ENCODE peak calls at places on chromosomes 13 and 19, in six cellular contexts. M is H1, T is body of pancreas, Y is transverse colon, O is IMR-90, X is tibial nerve. G is an unnamed sample. For H3K27me3, the result is how much of the 10 kb centered on the place peaks cover.

GRCh38 chr19:35551091-35551810 is 5.8 kb downstream of the TMEM147 start:
- DNase-seq in M (no peak), Y (no peak), X (no peak), O (no peak), T (no peak), G (no peak)

GRCh38 chr13:69935043-69935442 is 172.6 kb upstream of the ATXN8OS start:
- DNase-seq in M (no peak), X (no peak), Y (no peak), O (no peak), T (no peak), G (no peak)

GRCh38 chr19:3118232-3119070 is 17.4 kb upstream of the GNA15 start:
- DNase-seq in O (no peak), Y (no peak), M (no peak), X (no peak), T (no peak), G (no peak)

GRCh38 chr13:19845758-19846157 is 17.7 kb downstream of the ZMYM5 start:
- DNase-seq in Y (no peak), X (no peak), O (peak), M (no peak), T (no peak), G (no peak)

GRCh38 chr13:63167699-63168337 is 1752.2 kb upstream of the PCDH20 start:
- DNase-seq in X (no peak), O (no peak), T (no peak), M (no peak), Y (no peak), G (no peak)

GRCh38 chr13:29513981-29514719 is 81.3 kb downstream of the SLC7A1 start:
- DNase-seq in Y (no peak), M (no peak), T (no peak), X (no peak), O (no peak), G (no peak)

GRCh38 chr19:35204799-35205732 is 23.5 kb downstream of the FAM187B start:
- DNase-seq in X (no peak), M (no peak), Y (peak), T (no peak), O (no peak), G (no peak)

GRCh38 chr19:16497837-16498236 is 1.6 kb downstream of the C19orf44 start:
- DNase-seq in Y (no peak), M (no peak), X (no peak), O (no peak), T (no peak), G (no peak)

GRCh38 chr19:6743714-6744380 is 4.4 kb downstream of the TRIP10 start:
- DNase-seq in X (no peak), O (peak), M (no peak), T (no peak), Y (peak), G (no peak)

GRCh38 chr19:43432866-43433673 is 18.4 kb downstream of the TEX101 start:
- DNase-seq in X (no peak), Y (peak), M (peak), O (peak), T (peak), G (peak)

GRCh38 chr19:38736413-38737280 is 7.6 kb downstream of the CAPN12 start:
- DNase-seq in Y (peak), M (peak), O (no peak), T (peak), X (no peak), G (peak)

GRCh38 chr19:11364296-11364904 is 9.2 kb downstream of the PLPPR2 start:
- DNase-seq in Y (no peak), O (no peak), X (no peak), T (no peak), M (no peak), G (no peak)

GRCh38 chr13:113802761-113803160 is 43.7 kb downstream of the TMEM255B start:
- DNase-seq in O (no peak), X (no peak), T (no peak), M (no peak), Y (no peak), G (no peak)

GRCh38 chr13:33761744-33762143 is 56.2 kb upstream of the RFC3 start:
- DNase-seq in X (no peak), O (no peak), T (peak), Y (no peak), M (no peak), G (no peak)

GRCh38 chr13:30698023-30698422 is 37.3 kb upstream of the ALOX5AP start:
- DNase-seq in M (no peak), T (no peak), Y (no peak), O (peak), X (no peak), G (no peak)

GRCh38 chr13:93450226-93450625 is 223.6 kb downstream of the GPC6 start:
- DNase-seq in Y (no peak), X (no peak), T (no peak), M (no peak), O (peak), G (no peak)

GRCh38 chr13:76848596-76848995 is 37.6 kb downstream of the KCTD12 start:
- DNase-seq in M (no peak), T (no peak), O (peak), X (no peak), Y (no peak), G (no peak)

GRCh38 chr13:106183410-106184128 is 351.9 kb downstream of the EFNB2 start:
- DNase-seq in Y (peak), O (no peak), X (no peak), T (no peak), M (no peak), G (no peak)

GRCh38 chr13:114079601-114080536 is 52.6 kb downstream of the RASA3 start:
- DNase-seq in O (no peak), M (no peak), T (peak), Y (peak), X (peak), G (no peak)

GRCh38 chr13:50420720-50421456 is 405.6 kb downstream of the KCNRG start:
- DNase-seq in Y (no peak), T (no peak), M (no peak), X (no peak), O (no peak), G (no peak)

GRCh38 chr13:50419466-50419865 is 404.2 kb downstream of the KCNRG start:
- DNase-seq in M (no peak), O (peak), Y (no peak), X (no peak), T (no peak), G (no peak)

GRCh38 chr13:50417597-50417996 is 402.4 kb downstream of the KCNRG start:
- DNase-seq in X (no peak), O (no peak), T (no peak), M (no peak), Y (no peak), G (no peak)

GRCh38 chr13:50421457-50422130 is 406.4 kb downstream of the KCNRG start:
- DNase-seq in Y (no peak), O (peak), M (no peak), X (no peak), T (no peak), G (no peak)

GRCh38 chr13:50419896-50420295 is 404.7 kb downstream of the KCNRG start:
- DNase-seq in M (no peak), Y (no peak), X (no peak), O (no peak), T (no peak), G (no peak)
- TF ChIP-seq CTCF in M (no peak), Y (no peak), X (no peak), O (no peak), T (no peak), G (no peak)

DNA sequence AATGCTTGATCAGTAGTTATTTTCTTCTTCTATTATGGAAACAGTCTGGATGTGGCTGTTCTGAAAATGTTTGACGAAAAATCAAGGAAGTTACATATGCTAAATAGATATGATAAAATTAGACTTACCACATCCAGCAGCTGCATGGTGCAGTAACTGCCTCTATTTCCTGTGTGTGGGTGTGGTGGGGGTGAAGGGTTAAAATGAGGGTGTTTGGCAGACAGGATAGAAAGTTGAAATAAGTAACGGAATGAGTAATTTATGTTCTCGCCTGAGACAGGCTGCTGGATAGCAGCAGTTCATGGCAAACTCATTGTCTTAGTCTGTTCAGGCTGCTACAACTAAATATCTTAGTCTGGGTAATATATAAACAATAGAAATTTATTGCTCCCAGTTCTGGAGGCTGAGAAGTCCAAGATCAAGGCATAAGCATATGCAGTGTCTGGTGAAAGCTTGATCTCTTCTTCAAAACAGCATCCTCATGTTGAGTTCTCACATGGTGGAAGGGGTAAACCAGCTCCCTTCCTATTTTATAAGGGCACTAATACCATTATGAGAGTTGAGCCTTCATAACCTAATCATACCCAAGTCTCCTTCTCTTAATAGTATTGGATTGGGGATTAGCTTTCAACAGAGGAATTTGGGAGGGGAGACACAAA is 1248.9 kb downstream of the SLITRK5 start:
- DNase-seq in T (no peak), M (no peak), X (no peak), Y (no peak), O (no peak), G (no peak)
- TF ChIP-seq POLR2A in T (no peak), M (no peak), X (no peak), Y (no peak), O (no peak), G (no peak)

DNA sequence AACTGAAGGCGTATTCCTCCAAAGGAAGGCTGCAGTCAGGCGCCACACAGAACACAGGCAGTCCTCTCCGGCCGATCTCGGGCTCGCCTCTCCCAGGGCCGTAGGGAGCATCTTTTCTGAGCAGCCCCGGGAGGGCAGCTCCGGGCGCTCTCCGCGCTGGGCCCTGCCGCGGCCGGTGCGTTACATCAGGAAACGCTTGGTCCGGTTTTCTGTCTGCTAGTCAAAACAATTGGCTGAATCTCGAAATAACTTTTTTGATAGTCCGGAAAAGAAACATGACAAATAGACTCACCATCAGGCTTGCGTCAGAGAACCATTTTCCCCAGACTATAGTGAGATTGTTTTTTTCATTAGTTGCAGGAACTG is 115.4 kb downstream of the KCNRG start:
- DNase-seq in X (no peak), T (no peak), M (no peak), Y (peak), O (peak), G (no peak)
- H3K27me3 ChIP-seq in X (under half), T (half or more), M (half or more), Y (half or more), O (under half), G (under half)

GRCh38 chr19:4233282-4233853 is 4.0 kb downstream of the EBI3 start:
- DNase-seq in X (no peak), Y (peak), M (no peak), O (peak), T (peak), G (peak)
- TF ChIP-seq CTCF in X (peak), Y (peak), M (peak), O (peak), T (peak), G (peak)